ENCODE peak calls at places on chromosomes 3 and 15, in seven cellular contexts. X is prostate gland, P is colonic mucosa, D is adrenal gland, N is upper lobe of right lung, L is bronchial epithelial cell, E is foreskin keratinocyte. V is an unnamed sample.

GRCh38 chr15:58467121-58467721 is 35.4 kb downstream of the LIPC start:
- DNase-seq in X (no peak), P (no peak), D (no peak), N (no peak), L (no peak), E (no peak), V (peak; percentile 49)

GRCh38 chr3:181700168-181701087 is 11.3 kb upstream of the SOX2 start:
- DNase-seq in X (peak; percentile 61), P (peak; percentile 71), D (peak; percentile 51), N (no peak), L (peak; percentile 70), E (peak; percentile 34), V (peak; percentile 87)

GRCh38 chr15:83292317-83292716 is 7.9 kb upstream of the BNC1 start:
- DNase-seq in X (no peak), P (no peak), D (no peak), N (no peak), L (peak; percentile 76), E (peak; percentile 63), V (no peak)

GRCh38 chr3:134334231-134334900 is 39.9 kb downstream of the AMOTL2 start:
- DNase-seq in X (no peak), P (no peak), D (no peak), N (no peak), L (no peak), E (no peak), V (no peak)

GRCh38 chr3:72482589-72483249 is 365.5 kb downstream of the SHQ1 start:
- DNase-seq in X (no peak), P (peak; percentile 75), D (peak; percentile 88), N (peak; percentile 82), L (peak; percentile 74), E (peak; percentile 18), V (peak; percentile 48)

GRCh38 chr3:183857863-183858262 is 26.8 kb downstream of the PARL start:
- DNase-seq in X (no peak), P (no peak), D (no peak), N (no peak), L (no peak), E (no peak), V (no peak)

GRCh38 chr3:9151240-9151639 is 98.2 kb downstream of the SRGAP3 start:
- DNase-seq in X (no peak), P (no peak), D (no peak), N (no peak), L (no peak), E (no peak), V (no peak)

GRCh38 chr3:60839242-60839641 is 412.0 kb downstream of the FHIT start:
- DNase-seq in X (no peak), P (no peak), D (no peak), N (no peak), L (peak; percentile 9), E (no peak), V (no peak)

GRCh38 chr3:122576174-122576940 is 1.1 kb upstream of the PARP15 start:
- DNase-seq in X (no peak), P (no peak), D (no peak), N (no peak), L (no peak), E (no peak), V (no peak)

GRCh38 chr3:48268936-48269551 is 28.1 kb downstream of the ZNF589 start:
- DNase-seq in X (peak; percentile 37), P (peak; percentile 48), D (no peak), N (no peak), L (peak; percentile 75), E (peak; percentile 40), V (no peak)

GRCh38 chr3:112448939-112449338 is 50.3 kb downstream of the BTLA start:
- DNase-seq in X (no peak), P (no peak), D (no peak), N (no peak), L (no peak), E (no peak), V (no peak)

GRCh38 chr3:184405075-184406060 is 25.5 kb downstream of the CHRD start:
- DNase-seq in X (no peak), P (no peak), D (no peak), N (no peak), L (no peak), E (no peak), V (no peak)

DNA sequence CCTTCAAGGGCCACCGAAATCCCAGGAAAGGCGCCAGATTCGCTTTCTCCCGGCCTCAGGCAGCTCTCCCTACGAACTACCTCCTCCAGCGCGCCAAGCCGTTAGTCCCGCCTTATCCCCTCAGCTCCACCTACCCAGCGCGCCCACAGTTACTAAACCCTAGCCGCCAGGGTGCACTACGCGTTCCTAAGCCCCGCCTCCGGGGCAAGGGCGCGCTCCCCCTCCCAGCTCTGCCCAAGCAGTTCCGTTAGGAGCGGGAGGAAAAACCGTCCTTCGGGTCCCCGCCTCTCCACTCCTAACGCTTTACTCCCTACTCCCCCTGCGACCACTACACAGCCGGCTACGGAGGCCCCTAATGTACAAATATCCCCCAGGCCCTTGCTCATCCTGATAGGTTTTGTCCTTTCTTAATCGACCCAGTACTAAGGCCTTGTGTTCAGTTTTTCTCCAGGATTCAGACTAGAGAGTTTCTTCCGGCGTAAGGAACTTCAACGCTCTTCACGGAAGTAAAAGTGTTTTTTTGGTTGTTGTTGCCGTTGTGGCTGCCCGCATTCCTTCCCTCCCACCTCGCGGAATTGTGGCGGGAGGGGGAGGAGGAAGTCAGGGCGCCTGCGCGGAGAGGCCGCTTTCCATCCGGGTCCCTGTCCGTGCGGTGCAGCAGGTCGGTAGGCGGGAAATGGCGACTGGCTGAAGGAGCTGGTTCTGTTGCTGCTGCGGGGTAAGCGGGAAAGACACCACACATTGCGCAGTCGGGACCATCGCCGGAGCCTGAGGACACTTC is at the start of gene CTDSPL2:
- DNase-seq in X (peak; percentile 98), P (peak; percentile 98), D (peak; percentile 99), N (peak; percentile 98), L (peak; percentile 94), E (peak; percentile 94), V (peak; percentile 94)
- TF ChIP-seq CTCF in X (peak; percentile 63), P (no peak), D (no peak), N (peak; percentile 43), L (peak; percentile 39), E (peak; percentile 69), V (no peak)

DNA sequence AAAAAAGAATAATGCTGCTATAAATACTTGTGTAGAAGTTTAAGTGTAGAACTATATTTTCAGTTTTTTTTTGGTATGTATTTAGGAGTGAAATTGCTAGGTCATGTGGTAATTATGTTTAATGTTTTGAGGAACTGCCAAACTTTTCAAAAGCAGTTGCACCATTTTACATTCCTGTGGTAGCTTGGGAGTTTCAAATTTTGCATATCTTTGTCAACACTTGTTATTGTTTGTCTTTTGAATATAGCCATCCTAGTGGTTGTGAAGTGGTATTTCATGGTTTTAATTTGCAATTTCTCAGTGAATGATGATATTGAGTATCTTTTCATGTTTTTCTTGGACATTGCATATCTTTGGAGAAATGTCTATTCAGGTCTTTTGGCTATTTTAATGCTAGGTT is 30.4 kb downstream of the SKIL start:
- DNase-seq in X (no peak), P (no peak), D (no peak), N (no peak), L (no peak), E (no peak), V (no peak)
- TF ChIP-seq CTCF in X (no peak), P (no peak), D (no peak), N (no peak), L (no peak), E (no peak), V (no peak)

GRCh38 chr3:28080716-28081115 is 160.7 kb upstream of the CMC1 start:
- DNase-seq in X (no peak), P (no peak), D (no peak), N (no peak), L (no peak), E (no peak), V (no peak)

GRCh38 chr3:28081533-28081947 is 159.9 kb upstream of the CMC1 start:
- DNase-seq in X (no peak), P (no peak), D (no peak), N (no peak), L (no peak), E (no peak), V (no peak)

GRCh38 chr3:28077566-28077965 is 163.9 kb upstream of the CMC1 start:
- DNase-seq in X (no peak), P (no peak), D (no peak), N (peak; percentile 42), L (peak; percentile 40), E (no peak), V (peak; percentile 18)
- TF ChIP-seq CTCF in X (no peak), P (no peak), D (no peak), N (peak; percentile 21), L (no peak), E (peak; percentile 32), V (no peak)

DNA sequence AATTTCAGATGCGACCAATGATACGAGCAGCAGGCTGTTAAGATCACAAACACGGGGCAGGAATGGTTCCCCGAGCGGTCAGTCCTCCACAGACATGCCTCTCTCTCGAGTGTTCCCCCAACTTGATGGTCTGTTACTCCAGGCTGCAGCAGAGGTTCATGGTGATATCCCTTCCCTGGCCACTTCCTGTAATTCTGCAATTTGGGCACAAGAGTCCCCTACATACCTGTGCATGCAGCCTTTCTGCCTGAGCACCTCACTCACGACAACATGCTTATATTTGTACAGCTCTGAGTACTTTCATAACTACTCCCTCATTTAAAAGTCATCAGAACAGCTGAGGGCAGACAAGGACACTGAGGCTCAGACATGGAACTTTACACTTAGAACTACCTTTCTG is 408.1 kb upstream of the NR2F2 start:
- DNase-seq in X (no peak), P (no peak), D (no peak), N (no peak), L (peak; percentile 26), E (no peak), V (peak; percentile 34)
- TF ChIP-seq CTCF in X (peak; percentile 19), P (no peak), D (no peak), N (no peak), L (no peak), E (peak; percentile 33), V (peak; percentile 25)

GRCh38 chr15:87715252-87715651 is 541.3 kb downstream of the NTRK3 start:
- DNase-seq in X (no peak), P (no peak), D (no peak), N (no peak), L (no peak), E (no peak), V (no peak)

GRCh38 chr15:87712211-87712610 is 544.3 kb downstream of the NTRK3 start:
- DNase-seq in X (no peak), P (no peak), D (no peak), N (no peak), L (no peak), E (no peak), V (no peak)

GRCh38 chr15:87720235-87720634 is 536.3 kb downstream of the NTRK3 start:
- DNase-seq in X (no peak), P (no peak), D (no peak), N (no peak), L (no peak), E (no peak), V (no peak)

GRCh38 chr15:87713405-87713995 is 543.0 kb downstream of the NTRK3 start:
- DNase-seq in X (no peak), P (no peak), D (no peak), N (no peak), L (no peak), E (no peak), V (no peak)

DNA sequence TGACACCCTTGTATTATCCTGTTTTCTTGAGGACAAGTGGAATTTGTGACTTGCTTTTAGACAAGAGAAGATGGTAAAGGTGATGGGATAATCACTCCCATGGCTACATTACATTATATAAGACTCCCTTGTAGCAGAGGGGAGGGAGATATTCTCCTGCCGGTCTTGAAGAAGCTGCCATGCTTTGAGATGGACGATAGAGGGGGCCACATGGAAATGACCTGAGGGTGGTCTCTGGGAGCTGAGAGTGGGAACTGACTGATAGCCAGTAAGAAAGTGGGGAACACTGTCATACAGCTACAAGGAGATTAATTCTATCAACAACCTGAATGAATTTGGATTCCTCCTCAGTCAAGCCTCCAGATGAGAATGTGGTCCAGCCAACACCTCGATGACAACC is 540.1 kb downstream of the NTRK3 start:
- DNase-seq in X (no peak), P (no peak), D (no peak), N (no peak), L (no peak), E (no peak), V (no peak)
- TF ChIP-seq CTCF in X (no peak), P (no peak), D (no peak), N (no peak), L (no peak), E (no peak), V (no peak)